ENCODE peak calls at places on chromosome 18, in ten cellular contexts. U is chondrocyte, I is adrenal gland, N is endothelial cell, E is astrocyte of the spinal cord, Z is upper lobe of left lung, W is GM20000, A is thoracic aorta, O is IMR-90, R is bronchial epithelial cell. D is an unnamed sample.

GRCh38 chr18:78156466-78156865 is 823.2 kb upstream of the SALL3 start:
- DNase-seq in U (no peak), I (no peak), N (no peak), E (no peak), Z (no peak), W (no peak), A (no peak), O (no peak), R (no peak), D (no peak)

GRCh38 chr18:69158949-69159348 is 241.7 kb upstream of the DOK6 start:
- DNase-seq in U (no peak), I (no peak), N (no peak), E (no peak), Z (no peak), W (no peak), A (no peak), O (no peak), R (no peak), D (no peak)

GRCh38 chr18:75477913-75478312 is 50.4 kb upstream of the SMIM21 start:
- DNase-seq in U (no peak), I (no peak), N (no peak), E (peak; percentile 47), Z (no peak), W (no peak), A (no peak), O (peak; percentile 37), R (peak; percentile 43), D (no peak)

GRCh38 chr18:44681611-44682010 is 923 bp downstream of the SETBP1 start:
- DNase-seq in U (no peak), I (no peak), N (no peak), E (no peak), Z (no peak), W (no peak), A (no peak), O (no peak), R (no peak), D (no peak)

GRCh38 chr18:7021994-7022840 is 95.4 kb downstream of the LAMA1 start:
- DNase-seq in U (no peak), I (peak; percentile 25), N (peak; percentile 49), E (peak; percentile 20), Z (no peak), W (no peak), A (no peak), O (peak; percentile 43), R (peak; percentile 79), D (no peak)

GRCh38 chr18:45664824-45665763 is 49.8 kb downstream of the SLC14A2 start:
- DNase-seq in U (no peak), I (peak; percentile 81), N (peak; percentile 68), E (peak; percentile 65), Z (no peak), W (peak; percentile 74), A (peak; percentile 25), O (peak; percentile 68), R (peak; percentile 64), D (peak; percentile 59)

GRCh38 chr18:72376256-72376655 is 167.9 kb downstream of the CBLN2 start:
- DNase-seq in U (no peak), I (no peak), N (no peak), E (no peak), Z (no peak), W (no peak), A (no peak), O (no peak), R (no peak), D (no peak)

GRCh38 chr18:52903858-52904257 is 563.9 kb downstream of the DCC start:
- DNase-seq in U (no peak), I (peak; percentile 46), N (peak; percentile 58), E (peak; percentile 5), Z (no peak), W (peak; percentile 6), A (no peak), O (no peak), R (peak; percentile 10), D (peak; percentile 62)

GRCh38 chr18:47881752-47882455 is 48.6 kb downstream of the SMAD2 start:
- DNase-seq in U (no peak), I (no peak), N (no peak), E (peak; percentile 41), Z (no peak), W (no peak), A (no peak), O (peak; percentile 61), R (peak; percentile 76), D (no peak)

GRCh38 chr18:48222118-48222517 is 187.1 kb downstream of the ZBTB7C start:
- DNase-seq in U (no peak), I (peak; percentile 79), N (no peak), E (no peak), Z (no peak), W (no peak), A (no peak), O (no peak), R (peak; percentile 89), D (no peak)

GRCh38 chr18:12515550-12515949 is 107.8 kb downstream of the PRELID3A start:
- DNase-seq in U (no peak), I (no peak), N (no peak), E (no peak), Z (no peak), W (no peak), A (no peak), O (no peak), R (no peak), D (no peak)

GRCh38 chr18:72634500-72634899 is 90.4 kb upstream of the CBLN2 start:
- DNase-seq in U (no peak), I (no peak), N (no peak), E (no peak), Z (no peak), W (no peak), A (no peak), O (no peak), R (no peak), D (no peak)

GRCh38 chr18:3771121-3771971 is 321.4 kb downstream of the TGIF1 start:
- DNase-seq in U (no peak), I (peak; percentile 92), N (peak; percentile 96), E (peak; percentile 92), Z (peak; percentile 98), W (peak; percentile 84), A (peak; percentile 52), O (peak; percentile 96), R (peak; percentile 89), D (peak; percentile 96)

GRCh38 chr18:74083071-74083954 is 64.3 kb downstream of the FBXO15 start:
- DNase-seq in U (no peak), I (no peak), N (no peak), E (no peak), Z (peak; percentile 36), W (no peak), A (no peak), O (no peak), R (no peak), D (no peak)

GRCh38 chr18:55731594-55732042 is 143.6 kb upstream of the TCF4 start:
- DNase-seq in U (no peak), I (no peak), N (no peak), E (peak; percentile 10), Z (no peak), W (no peak), A (no peak), O (peak; percentile 22), R (peak; percentile 79), D (no peak)

GRCh38 chr18:55735969-55736368 is 148.0 kb upstream of the TCF4 start:
- DNase-seq in U (no peak), I (no peak), N (no peak), E (no peak), Z (no peak), W (no peak), A (no peak), O (no peak), R (no peak), D (no peak)

GRCh38 chr18:55737266-55737665 is 149.3 kb upstream of the TCF4 start:
- DNase-seq in U (no peak), I (no peak), N (no peak), E (no peak), Z (no peak), W (no peak), A (no peak), O (no peak), R (no peak), D (no peak)

GRCh38 chr18:55735199-55735855 is 147.3 kb upstream of the TCF4 start:
- DNase-seq in U (no peak), I (no peak), N (no peak), E (no peak), Z (no peak), W (no peak), A (no peak), O (no peak), R (no peak), D (no peak)

GRCh38 chr18:55732227-55733106 is 144.5 kb upstream of the TCF4 start:
- DNase-seq in U (no peak), I (no peak), N (no peak), E (peak; percentile 58), Z (no peak), W (no peak), A (no peak), O (peak; percentile 54), R (peak; percentile 39), D (no peak)
- TF ChIP-seq CTCF in U (no peak), I (no peak), N (no peak), E (no peak), Z (no peak), W (no peak), A (no peak), O (no peak), R (no peak), D (no peak)

GRCh38 chr18:13998571-13998970 is 83.2 kb upstream of the MC2R start:
- DNase-seq in U (no peak), I (no peak), N (no peak), E (no peak), Z (peak; percentile 6), W (no peak), A (no peak), O (no peak), R (no peak), D (no peak)
- TF ChIP-seq CTCF in U (no peak), I (no peak), N (no peak), E (no peak), Z (no peak), W (no peak), A (no peak), O (no peak), R (no peak), D (no peak)

DNA sequence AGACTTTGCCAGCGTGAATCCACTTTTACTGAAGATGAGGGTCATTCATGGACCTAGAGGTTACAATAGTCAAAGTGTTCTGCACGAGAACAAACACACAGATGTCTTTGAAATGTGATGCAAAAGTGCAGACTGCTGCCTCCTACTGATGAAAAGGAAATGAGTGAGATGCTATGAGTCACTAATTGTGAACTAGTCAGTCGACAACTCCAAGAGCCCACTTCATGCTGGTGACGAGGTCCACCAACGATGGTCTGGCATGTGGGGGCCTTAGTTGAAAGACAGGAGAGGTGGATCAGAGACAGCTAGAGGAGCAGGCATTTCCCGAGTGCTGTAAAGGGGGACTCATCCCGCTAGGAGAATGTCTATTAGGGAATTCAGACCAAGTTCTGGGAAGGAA is 17.1 kb upstream of the ZNF236 start:
- DNase-seq in U (no peak), I (no peak), N (no peak), E (peak; percentile 39), Z (no peak), W (no peak), A (no peak), O (peak; percentile 45), R (peak; percentile 73), D (no peak)
- TF ChIP-seq CTCF in U (peak; percentile 56), I (no peak), N (no peak), E (no peak), Z (no peak), W (no peak), A (no peak), O (peak; percentile 26), R (peak; percentile 41), D (peak; percentile 18)

DNA sequence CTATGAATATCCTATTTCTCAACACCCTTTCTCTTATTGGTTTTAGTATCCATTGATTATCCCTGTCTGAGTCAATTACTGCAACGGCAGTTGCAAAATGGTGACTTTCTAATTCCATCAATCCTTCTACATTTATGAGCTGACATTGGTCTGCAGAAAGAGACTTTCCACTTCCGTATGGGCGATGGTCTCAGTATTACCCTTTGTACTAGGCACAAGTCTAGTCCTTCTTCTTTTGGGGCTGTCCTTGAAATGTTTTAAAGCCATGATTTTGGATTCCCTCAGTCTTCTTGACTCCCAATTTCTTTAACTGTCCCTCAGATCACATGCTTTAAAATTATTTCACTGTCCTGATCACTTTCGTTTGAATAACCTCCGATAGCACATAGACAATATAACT is 32.7 kb upstream of the SOCS6 start:
- DNase-seq in U (no peak), I (no peak), N (no peak), E (no peak), Z (no peak), W (no peak), A (no peak), O (no peak), R (no peak), D (no peak)
- TF ChIP-seq CTCF in U (no peak), I (no peak), N (no peak), E (no peak), Z (no peak), W (no peak), A (no peak), O (no peak), R (no peak), D (no peak)